ENCODE peak calls at places on chromosomes 4 and X, in five cellular contexts. H is hepatocyte, E is psoas muscle, P is foreskin keratinocyte, B is left lung. R is an unnamed sample.

GRCh38 chrX:46573896-46574336 is 351 bp downstream of the CHST7 start:
- DNase-seq in H (peak; percentile 57), E (peak; percentile 56), P (no peak), B (peak; percentile 65), R (no peak)

GRCh38 chr4:107164962-107165361 is 128.8 kb upstream of the DKK2 start:
- DNase-seq in H (no peak), E (no peak), P (no peak), B (no peak), R (no peak)

GRCh38 chrX:22313757-22314156 is 41.0 kb downstream of the CBLL2 start:
- DNase-seq in H (no peak), E (no peak), P (no peak), B (no peak), R (no peak)

GRCh38 chr4:114474401-114474800 is 124.2 kb upstream of the UGT8 start:
- DNase-seq in H (no peak), E (no peak), P (no peak), B (no peak), R (no peak)

GRCh38 chrX:105495376-105495775 is 274.9 kb upstream of the TEX13A start:
- DNase-seq in H (no peak), E (no peak), P (no peak), B (no peak), R (no peak)

GRCh38 chrX:30620125-30620524 is 33.1 kb upstream of the GK start:
- DNase-seq in H (no peak), E (no peak), P (no peak), B (no peak), R (no peak)

GRCh38 chrX:118507766-118508165 is 12.2 kb downstream of the DOCK11 start:
- DNase-seq in H (no peak), E (no peak), P (no peak), B (no peak), R (no peak)

GRCh38 chrX:34578237-34578636 is 78.8 kb downstream of the TMEM47 start:
- DNase-seq in H (peak; percentile 64), E (no peak), P (no peak), B (no peak), R (no peak)

GRCh38 chr4:136562842-136563241 is 969.5 kb downstream of the PCDH18 start:
- DNase-seq in H (no peak), E (no peak), P (no peak), B (no peak), R (no peak)

GRCh38 chr4:81049861-81050423 is 19.4 kb downstream of the BMP3 start:
- DNase-seq in H (no peak), E (no peak), P (no peak), B (no peak), R (no peak)

GRCh38 chr4:138789796-138790195 is 225.8 kb upstream of the NOCT start:
- DNase-seq in H (no peak), E (no peak), P (no peak), B (no peak), R (no peak)

GRCh38 chrX:45537936-45538335 is 337.3 kb upstream of the DIPK2B start:
- DNase-seq in H (no peak), E (no peak), P (peak; percentile 30), B (no peak), R (no peak)

GRCh38 chr4:3530663-3531254 is 1.5 kb downstream of the LRPAP1 start:
- DNase-seq in H (peak; percentile 16), E (peak; percentile 59), P (no peak), B (no peak), R (no peak)

GRCh38 chr4:8188085-8188484 is 11.0 kb upstream of the SH3TC1 start:
- DNase-seq in H (no peak), E (no peak), P (no peak), B (no peak), R (peak; percentile 51)

GRCh38 chr4:88027611-88028608 is 20.5 kb downstream of the PKD2 start:
- DNase-seq in H (peak; percentile 40), E (no peak), P (peak; percentile 85), B (no peak), R (peak; percentile 72)

GRCh38 chr4:88002786-88003185 is 4.6 kb upstream of the PKD2 start:
- DNase-seq in H (no peak), E (no peak), P (no peak), B (no peak), R (no peak)

GRCh38 chrX:140697618-140698017 is 11.9 kb upstream of the LINC00632 start:
- DNase-seq in H (no peak), E (no peak), P (no peak), B (no peak), R (no peak)
- TF ChIP-seq CTCF in H (peak; percentile 18), E (no peak), P (no peak), B (no peak), R (no peak)

GRCh38 chrX:141455103-141455502 is 129.4 kb downstream of the SPANXA1 start:
- DNase-seq in H (no peak), E (no peak), P (no peak), B (no peak), R (no peak)
- H3K27ac ChIP-seq in H (no peak overlapping the region), E (no peak overlapping the region), P (no peak overlapping the region), B (no peak overlapping the region), R (no peak overlapping the region)

DNA sequence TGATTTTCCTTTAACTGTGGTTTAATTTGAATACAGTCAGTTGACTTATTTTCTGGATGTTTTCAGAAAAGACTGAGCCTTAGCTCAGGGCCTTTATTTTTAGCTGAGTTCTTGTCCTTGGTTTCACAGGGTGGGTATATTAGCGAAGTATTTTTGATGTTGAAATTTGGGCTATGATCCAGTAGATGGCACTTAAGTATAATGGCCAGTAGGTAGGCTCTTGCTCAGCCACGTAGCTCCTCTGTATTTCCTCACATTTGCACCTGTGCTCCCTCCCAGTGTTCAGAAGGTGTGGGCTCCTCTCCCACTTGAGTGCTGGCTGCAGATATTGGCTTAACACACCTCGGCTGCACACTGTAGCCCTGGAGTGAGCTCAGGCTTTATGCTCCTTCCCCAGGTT is 549.9 kb upstream of the AMOT start:
- DNase-seq in H (no peak), E (no peak), P (no peak), B (no peak), R (no peak)
- TF ChIP-seq CTCF in H (no peak), E (no peak), P (no peak), B (no peak), R (no peak)

GRCh38 chr4:98728871-98729270 is 70.5 kb upstream of the TSPAN5 start:
- DNase-seq in H (no peak), E (no peak), P (no peak), B (no peak), R (no peak)
- H3K27ac ChIP-seq in H (no peak overlapping the region), E (no peak overlapping the region), P (no peak overlapping the region), B (no peak overlapping the region), R (no peak overlapping the region)

GRCh38 chr4:5052726-5053425 is 1.6 kb downstream of the STK32B start:
- DNase-seq in H (no peak), E (no peak), P (peak; percentile 4), B (no peak), R (no peak)

GRCh38 chr4:5050520-5050955 is 742 bp upstream of the STK32B start:
- DNase-seq in H (peak; percentile 87), E (peak; percentile 76), P (no peak), B (peak; percentile 75), R (peak; percentile 70)

GRCh38 chr4:5051692-5052423 is 578 bp downstream of the STK32B start:
- DNase-seq in H (no peak), E (no peak), P (no peak), B (no peak), R (no peak)

GRCh38 chr4:5052424-5052702 is 1.1 kb downstream of the STK32B start:
- DNase-seq in H (no peak), E (no peak), P (no peak), B (no peak), R (no peak)

DNA sequence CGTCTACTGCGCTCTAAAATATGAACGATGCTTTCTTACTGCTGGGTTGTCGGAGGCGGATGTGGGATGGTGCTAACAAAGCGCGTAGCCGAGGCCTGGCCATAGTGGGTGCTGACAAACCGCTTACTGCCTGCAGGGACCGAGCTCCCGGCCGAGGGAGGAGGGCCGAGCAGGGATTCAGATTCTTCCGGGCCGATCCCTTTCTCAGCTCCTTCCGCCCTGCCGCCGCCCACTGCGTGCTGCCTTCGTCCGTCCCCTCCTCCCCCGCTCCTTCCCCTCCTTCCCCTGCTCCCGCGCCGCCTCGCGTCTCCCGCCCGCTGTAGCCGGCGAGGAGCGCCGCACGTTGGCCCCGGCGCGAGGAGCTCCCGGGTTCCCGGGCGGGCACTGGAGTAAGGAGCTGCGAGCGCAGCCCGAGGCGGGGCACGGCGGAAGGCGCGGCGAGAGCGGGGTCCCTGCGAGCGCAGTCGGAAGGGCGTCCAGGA is at the start of gene STK32B:
- DNase-seq in H (peak; percentile 76), E (peak; percentile 79), P (peak; percentile 61), B (peak; percentile 71), R (peak; percentile 46)
- TF ChIP-seq CTCF in H (no peak), E (no peak), P (peak; percentile 32), B (no peak), R (no peak)

GRCh38 chr4:38314663-38315062 is 349.3 kb upstream of the KLF3 start:
- DNase-seq in H (no peak), E (no peak), P (peak; percentile 92), B (no peak), R (peak; percentile 69)
- H3K27ac ChIP-seq in H (no peak overlapping the region), E (no peak overlapping the region), P (peak overlapping the region; percentile 96), B (no peak overlapping the region), R (peak overlapping the region; percentile 92)

GRCh38 chr4:35725131-35725530 is 519.2 kb downstream of the ARAP2 start:
- DNase-seq in H (no peak), E (no peak), P (no peak), B (no peak), R (no peak)
- TF ChIP-seq CTCF in H (no peak), E (no peak), P (peak; percentile 28), B (no peak), R (no peak)

GRCh38 chrX:130631011-130631410 is 229.2 kb downstream of the RBMX2 start:
- DNase-seq in H (no peak), E (no peak), P (no peak), B (no peak), R (no peak)
- H3K27ac ChIP-seq in H (no peak overlapping the region), E (no peak overlapping the region), P (no peak overlapping the region), B (no peak overlapping the region), R (no peak overlapping the region)

DNA sequence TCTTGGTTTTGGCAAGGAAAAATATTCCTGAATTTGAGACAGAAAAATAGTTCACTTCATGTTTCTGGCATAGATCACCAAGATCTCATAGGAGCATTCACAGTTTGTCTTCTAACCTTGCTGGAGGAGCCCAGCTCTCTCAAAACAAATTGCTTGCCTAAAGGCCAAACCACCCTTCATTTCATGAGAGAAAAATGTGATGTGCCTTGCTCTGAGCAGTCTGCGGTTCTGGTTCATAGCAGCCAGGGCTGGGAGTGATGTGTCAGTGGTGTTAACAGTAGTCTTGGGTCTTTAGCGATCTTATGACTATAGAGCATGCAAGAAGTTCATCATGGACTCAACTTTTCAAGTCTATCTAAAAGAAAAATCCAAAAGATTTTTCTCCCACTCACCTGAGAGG is 183.3 kb downstream of the DCLK2 start:
- DNase-seq in H (no peak), E (no peak), P (no peak), B (no peak), R (no peak)
- TF ChIP-seq CTCF in H (no peak), E (no peak), P (no peak), B (no peak), R (no peak)

R was measured in RWPE1.